ENCODE peak calls at places on chromosomes 13 and 19, in nine cellular contexts. H is AG04450; F is mammary epithelial cell; Y is CD4-positive, alpha-beta memory T cell; X is CD4-positive, CD25-positive, alpha-beta regulatory T cell; P is thoracic aorta; J is transverse colon; O is SJSA1; C is tibial artery. R is an unnamed sample.
A peak's percentile ranks its signal among the peaks of the same experiment; 100 is the strongest.

GRCh38 chr13:68616600-68617222 is 1386.6 kb upstream of the PCDH9 start:
- DNase-seq in H (no peak), F (no peak), Y (no peak), X (no peak), P (no peak), J (no peak), O (no peak), C (no peak), R (no peak)

GRCh38 chr19:56297010-56297409 is 17.6 kb downstream of the ZSCAN5A start:
- DNase-seq in H (no peak), F (no peak), Y (no peak), X (no peak), P (no peak), J (no peak), O (no peak), C (no peak), R (no peak)

GRCh38 chr13:91540157-91540736 is 141.8 kb downstream of the GPC5 start:
- DNase-seq in H (no peak), F (no peak), Y (no peak), X (no peak), P (no peak), J (no peak), O (no peak), C (no peak), R (no peak)

GRCh38 chr19:1560281-1560882 is 7.7 kb downstream of the MEX3D start:
- DNase-seq in H (no peak), F (no peak), Y (no peak), X (no peak), P (no peak), J (no peak), O (no peak), C (no peak), R (no peak)

GRCh38 chr13:98797456-98797855 is 45.0 kb upstream of the SLC15A1 start:
- DNase-seq in H (no peak), F (no peak), Y (no peak), X (no peak), P (no peak), J (no peak), O (peak; percentile 54), C (no peak), R (no peak)

GRCh38 chr13:40974460-40975407 is 44.4 kb downstream of the ELF1 start:
- DNase-seq in H (no peak), F (peak; percentile 23), Y (peak; percentile 70), X (peak; percentile 72), P (no peak), J (peak; percentile 20), O (no peak), C (no peak), R (peak; percentile 83)

GRCh38 chr19:1991018-1991390 is 24.5 kb downstream of the BTBD2 start:
- DNase-seq in H (no peak), F (no peak), Y (no peak), X (no peak), P (no peak), J (no peak), O (no peak), C (no peak), R (no peak)

GRCh38 chr19:16588089-16588823 is 16.0 kb upstream of the SLC35E1 start:
- DNase-seq in H (no peak), F (peak; percentile 19), Y (peak; percentile 74), X (peak; percentile 85), P (no peak), J (peak; percentile 79), O (no peak), C (no peak), R (peak; percentile 85)

GRCh38 chr13:29543230-29544215 is 52.0 kb downstream of the SLC7A1 start:
- DNase-seq in H (no peak), F (peak; percentile 4), Y (no peak), X (peak; percentile 51), P (no peak), J (no peak), O (peak; percentile 84), C (no peak), R (no peak)

GRCh38 chr13:44180876-44181536 is 192.6 kb upstream of the SERP2 start:
- DNase-seq in H (no peak), F (no peak), Y (no peak), X (no peak), P (no peak), J (no peak), O (no peak), C (no peak), R (no peak)
- H3K4me3 ChIP-seq in H (no peak overlapping the region), F (no peak overlapping the region), Y (no peak overlapping the region), X (no peak overlapping the region), P (no peak overlapping the region), J (no peak overlapping the region), O (no peak overlapping the region), C (no peak overlapping the region), R (no peak overlapping the region)

GRCh38 chr13:97432917-97433726 is 847 bp upstream of the RAP2A start:
- DNase-seq in H (peak; percentile 100), F (peak; percentile 100), Y (peak; percentile 100), X (peak; percentile 99), P (peak; percentile 96), J (peak; percentile 99), O (peak; percentile 99), C (peak; percentile 100), R (peak; percentile 100)

GRCh38 chr13:97435297-97435682 is 1.3 kb downstream of the RAP2A start:
- DNase-seq in H (no peak), F (no peak), Y (no peak), X (peak; percentile 50), P (no peak), J (no peak), O (no peak), C (no peak), R (no peak)

GRCh38 chr13:97435794-97436193 is 1.8 kb downstream of the RAP2A start:
- DNase-seq in H (no peak), F (no peak), Y (no peak), X (peak; percentile 60), P (no peak), J (no peak), O (no peak), C (no peak), R (no peak)

GRCh38 chr13:97433727-97434416 is at the start of gene RAP2A:
- DNase-seq in H (peak; percentile 84), F (peak; percentile 84), Y (peak; percentile 92), X (peak; percentile 94), P (peak; percentile 48), J (peak; percentile 91), O (peak; percentile 96), C (peak; percentile 95), R (peak; percentile 83)

DNA sequence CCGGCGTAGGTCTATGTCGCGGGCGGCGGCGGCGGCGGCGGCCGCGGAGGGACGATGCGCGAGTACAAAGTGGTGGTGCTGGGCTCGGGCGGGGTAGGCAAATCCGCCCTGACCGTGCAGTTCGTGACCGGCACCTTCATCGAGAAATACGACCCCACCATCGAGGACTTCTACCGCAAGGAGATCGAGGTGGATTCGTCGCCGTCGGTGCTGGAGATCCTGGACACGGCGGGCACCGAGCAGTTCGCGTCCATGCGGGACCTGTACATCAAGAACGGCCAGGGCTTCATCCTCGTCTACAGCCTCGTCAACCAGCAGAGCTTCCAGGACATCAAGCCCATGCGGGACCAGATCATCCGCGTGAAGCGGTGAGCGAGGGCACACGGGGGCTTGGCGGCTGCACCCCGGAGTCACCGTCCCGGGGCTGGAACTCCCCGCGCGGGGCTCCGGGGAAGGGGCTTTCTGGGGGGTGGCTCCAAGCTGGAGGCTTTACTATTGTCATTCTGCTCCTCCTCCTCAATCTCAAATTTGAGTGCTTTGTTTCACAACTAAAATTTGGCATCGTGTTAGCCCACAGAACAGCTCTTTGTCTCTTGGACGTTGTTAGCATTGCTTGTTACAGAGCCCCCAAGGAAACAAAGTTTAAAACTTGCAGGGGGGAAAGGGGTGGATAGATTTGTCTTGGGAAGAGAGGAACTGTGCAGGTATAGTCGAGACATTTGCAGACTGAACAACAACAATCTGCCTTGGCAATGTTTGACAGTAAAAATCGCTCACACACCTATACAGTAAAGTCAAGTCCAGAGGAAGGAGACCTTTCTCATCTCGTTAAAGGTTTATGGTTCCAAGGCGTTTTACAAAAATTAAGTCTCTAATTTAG is 688 bp downstream of the RAP2A start:
- DNase-seq in H (no peak), F (peak; percentile 25), Y (peak; percentile 52), X (peak; percentile 51), P (no peak), J (peak; percentile 43), O (peak; percentile 57), C (peak; percentile 81), R (no peak)
- H3K4me3 ChIP-seq in H (peak overlapping the region; percentile 80), F (peak overlapping the region; percentile 89), Y (peak overlapping the region; percentile 59), X (peak overlapping the region; percentile 90), P (peak overlapping the region; percentile 91), J (peak overlapping the region; percentile 66), O (peak overlapping the region; percentile 77), C (peak overlapping the region; percentile 91), R (peak overlapping the region; percentile 74)

GRCh38 chr19:51000426-51000825 is 978 bp downstream of the KLK8 start:
- DNase-seq in H (no peak), F (peak; percentile 34), Y (no peak), X (no peak), P (no peak), J (no peak), O (no peak), C (no peak), R (no peak)

GRCh38 chr19:51000981-51001380 is 423 bp downstream of the KLK8 start:
- DNase-seq in H (no peak), F (peak; percentile 72), Y (no peak), X (no peak), P (no peak), J (no peak), O (no peak), C (no peak), R (no peak)

GRCh38 chr19:51002101-51002532 is 713 bp upstream of the KLK8 start:
- DNase-seq in H (no peak), F (no peak), Y (no peak), X (no peak), P (no peak), J (no peak), O (no peak), C (no peak), R (no peak)

GRCh38 chr19:51002542-51003311 is 1.3 kb upstream of the KLK8 start:
- DNase-seq in H (no peak), F (peak; percentile 88), Y (no peak), X (peak; percentile 12), P (no peak), J (no peak), O (no peak), C (no peak), R (peak; percentile 27)

GRCh38 chr19:51001495-51001894 is at the start of gene KLK8:
- DNase-seq in H (no peak), F (peak; percentile 73), Y (no peak), X (no peak), P (no peak), J (no peak), O (no peak), C (no peak), R (no peak)
- H3K4me3 ChIP-seq in H (no peak within 1 kb of the TSS), F (peak within 1 kb of the TSS; percentile 67), Y (no peak within 1 kb of the TSS), X (no peak within 1 kb of the TSS), P (no peak within 1 kb of the TSS), J (no peak within 1 kb of the TSS), O (no peak within 1 kb of the TSS), C (no peak within 1 kb of the TSS), R (no peak within 1 kb of the TSS)

DNA sequence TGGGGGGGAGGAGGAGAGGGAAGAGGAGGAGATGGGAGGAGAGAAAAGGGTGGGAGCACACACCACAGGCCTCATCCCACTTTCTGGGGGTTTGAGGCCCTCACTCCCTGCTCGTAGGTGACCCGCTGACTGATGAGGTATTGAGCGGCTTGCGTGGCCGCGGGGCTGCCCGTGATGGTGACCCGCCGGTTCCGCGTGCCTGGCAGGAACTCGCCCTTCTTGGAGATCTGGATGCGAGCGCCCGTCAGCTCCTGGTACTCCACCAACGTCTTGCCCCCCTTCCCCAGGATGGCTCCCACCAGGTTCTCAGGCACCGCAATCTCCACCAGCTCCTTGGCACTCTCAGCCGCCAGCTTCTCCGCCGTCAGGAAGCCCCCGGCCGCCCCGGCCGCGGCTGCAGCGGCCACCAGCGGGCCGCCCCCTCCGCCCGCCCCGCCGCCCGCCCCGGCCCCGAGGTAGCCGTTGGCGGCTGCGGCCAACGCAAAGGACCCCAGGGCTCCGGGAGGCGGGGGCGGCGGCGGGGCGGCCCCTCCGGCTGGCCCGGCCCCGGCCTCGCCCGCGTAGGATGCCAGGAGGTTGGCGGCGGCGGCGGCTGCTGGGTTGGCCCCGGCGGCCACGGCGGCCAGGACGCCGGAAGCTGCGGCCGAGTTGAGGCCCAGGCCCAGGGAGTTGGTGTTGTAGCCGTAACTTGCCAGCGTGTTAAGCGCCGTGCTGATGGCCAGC is 25.4 kb upstream of the NANOS2 start:
- DNase-seq in H (no peak), F (no peak), Y (no peak), X (no peak), P (no peak), J (no peak), O (no peak), C (peak; percentile 45), R (no peak)
- H3K4me3 ChIP-seq in H (no peak overlapping the region), F (no peak overlapping the region), Y (no peak overlapping the region), X (no peak overlapping the region), P (peak overlapping the region; percentile 43), J (no peak overlapping the region), O (no peak overlapping the region), C (no peak overlapping the region), R (no peak overlapping the region)